ENCODE peak calls at places on chromosome 22, in nine cellular contexts. R is sigmoid colon, E is stomach, W is breast epithelium, O is HCT116, K is K562, G is transverse colon, H is spleen, P is prostate gland. D is an unnamed sample.

GRCh38 chr22:30038219-30038618 is 42.0 kb upstream of the HORMAD2 start:
- DNase-seq in K (no peak), G (no peak), H (no peak), O (no peak), R (no peak), E (peak), W (no peak), P (no peak), D (no peak)

GRCh38 chr22:41919357-41920224 is 4.7 kb upstream of the SHISA8 start:
- DNase-seq in H (peak), G (peak), R (no peak), E (peak), P (peak), O (no peak), W (no peak), K (peak), D (peak)

GRCh38 chr22:50683086-50683993 is 10.7 kb downstream of the SHANK3 start:
- DNase-seq in R (no peak), W (no peak), E (peak), P (no peak), K (no peak), O (no peak), H (no peak), G (no peak), D (peak)

GRCh38 chr22:20584029-20584871 is 76.8 kb downstream of the MED15 start:
- DNase-seq in E (no peak), H (peak), P (no peak), K (no peak), W (no peak), G (no peak), R (no peak), O (no peak), D (no peak)

GRCh38 chr22:29665486-29665885 is 54.3 kb upstream of the CABP7 start:
- DNase-seq in K (no peak), H (no peak), W (no peak), G (no peak), P (no peak), R (no peak), O (no peak), E (no peak), D (no peak)

GRCh38 chr22:30680998-30681770 is 13.5 kb upstream of the OSBP2 start:
- DNase-seq in P (no peak), R (peak), E (no peak), O (no peak), K (no peak), W (no peak), G (no peak), H (no peak), D (no peak)

GRCh38 chr22:26669060-26669481 is 11.7 kb downstream of the MIAT start:
- DNase-seq in W (no peak), K (no peak), E (no peak), P (no peak), G (peak), H (peak), R (no peak), O (peak), D (no peak)

GRCh38 chr22:30424471-30425326 is 869 bp upstream of the MTFP1 start:
- DNase-seq in K (no peak), P (no peak), G (peak), O (no peak), W (no peak), H (no peak), R (no peak), E (no peak), D (no peak)

GRCh38 chr22:44722611-44723010 is 20.6 kb downstream of the PRR5 start:
- DNase-seq in K (no peak), W (no peak), H (no peak), O (no peak), G (no peak), R (no peak), E (no peak), P (no peak), D (no peak)

GRCh38 chr22:42270178-42270511 is 308 bp downstream of the TCF20 start:
- DNase-seq in O (peak), P (no peak), W (no peak), E (no peak), R (no peak), G (no peak), H (no peak), K (peak), D (no peak)

GRCh38 chr22:43310798-43311197 is 32.4 kb downstream of the SCUBE1 start:
- DNase-seq in W (no peak), R (no peak), P (no peak), O (no peak), K (no peak), G (no peak), H (peak), E (no peak), D (no peak)

GRCh38 chr22:33409134-33409533 is 351.0 kb upstream of the SYN3 start:
- DNase-seq in H (no peak), W (no peak), K (no peak), G (no peak), E (no peak), P (no peak), R (no peak), O (no peak), D (no peak)

GRCh38 chr22:21734540-21735197 is 925 bp downstream of the YPEL1 start:
- DNase-seq in G (no peak), O (no peak), P (no peak), R (no peak), W (no peak), E (no peak), K (no peak), H (no peak), D (no peak)

GRCh38 chr22:19577422-19577966 is 53.3 kb upstream of the CLDN5 start:
- DNase-seq in G (no peak), P (no peak), H (no peak), K (peak), R (peak), W (no peak), E (no peak), O (no peak), D (no peak)

GRCh38 chr22:47687364-47687655 is 924.9 kb downstream of the TBC1D22A start:
- DNase-seq in W (no peak), G (no peak), P (no peak), R (no peak), K (no peak), H (no peak), O (no peak), E (no peak), D (no peak)

DNA sequence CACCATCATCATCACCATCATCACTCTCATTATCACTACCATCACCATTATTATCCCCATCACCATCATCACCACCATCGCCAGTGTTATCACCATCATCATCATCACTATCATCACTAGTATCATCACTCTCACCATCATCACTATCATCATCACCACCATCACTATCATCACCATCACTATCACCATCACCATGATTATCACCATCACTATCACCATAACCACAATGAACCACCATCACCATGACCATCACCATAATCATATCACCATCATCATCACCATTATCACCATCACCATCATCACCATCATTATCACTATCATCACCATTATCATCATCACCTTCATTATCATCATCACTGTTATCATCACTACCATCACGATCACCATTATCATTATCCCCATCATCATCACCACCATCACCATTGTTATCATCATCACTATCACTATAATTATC is 326.7 kb downstream of the BRD1 start:
- DNase-seq in O (no peak), K (no peak), E (no peak), R (no peak), P (no peak), G (no peak), H (no peak), W (no peak), D (no peak)
- TF ChIP-seq POLR2A in O (no peak), K (no peak), E (no peak), R (no peak), P (no peak), G (no peak), H (no peak), W (no peak), D (no peak)

GRCh38 chr22:35870517-35871275 is 153.0 kb downstream of the APOL5 start:
- DNase-seq in G (no peak), H (no peak), R (no peak), K (no peak), P (no peak), W (no peak), E (no peak), O (no peak), D (no peak)
- TF ChIP-seq POLR2AphosphoS5 in G (no peak), H (no peak), R (no peak), K (no peak), P (no peak), W (no peak), E (no peak), O (no peak), D (no peak)

DNA sequence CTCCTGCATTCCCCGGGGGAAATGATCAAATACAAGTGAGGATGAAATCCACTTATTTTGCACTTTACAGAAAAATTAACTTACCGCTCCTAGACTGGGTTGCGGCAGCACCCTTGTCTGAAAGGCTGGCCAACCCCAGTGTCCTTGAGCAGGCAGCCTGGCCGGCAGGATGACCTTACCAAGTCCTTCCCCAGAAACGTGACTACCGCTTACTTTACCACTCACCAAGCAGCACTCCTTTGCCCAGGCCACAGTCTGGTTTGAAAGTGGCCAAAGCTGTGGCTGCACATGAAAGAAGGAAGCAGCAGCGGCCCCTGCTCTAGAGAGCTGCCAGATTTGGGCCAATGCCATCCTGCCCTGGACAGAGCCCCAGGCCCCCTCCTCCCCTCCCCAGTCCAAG is 20.3 kb downstream of the MYH9 start:
- DNase-seq in O (no peak), G (no peak), R (no peak), W (no peak), E (no peak), P (no peak), K (no peak), H (no peak), D (no peak)
- TF ChIP-seq POLR2A in O (no peak), G (no peak), R (no peak), W (no peak), E (no peak), P (no peak), K (no peak), H (no peak), D (no peak)

DNA sequence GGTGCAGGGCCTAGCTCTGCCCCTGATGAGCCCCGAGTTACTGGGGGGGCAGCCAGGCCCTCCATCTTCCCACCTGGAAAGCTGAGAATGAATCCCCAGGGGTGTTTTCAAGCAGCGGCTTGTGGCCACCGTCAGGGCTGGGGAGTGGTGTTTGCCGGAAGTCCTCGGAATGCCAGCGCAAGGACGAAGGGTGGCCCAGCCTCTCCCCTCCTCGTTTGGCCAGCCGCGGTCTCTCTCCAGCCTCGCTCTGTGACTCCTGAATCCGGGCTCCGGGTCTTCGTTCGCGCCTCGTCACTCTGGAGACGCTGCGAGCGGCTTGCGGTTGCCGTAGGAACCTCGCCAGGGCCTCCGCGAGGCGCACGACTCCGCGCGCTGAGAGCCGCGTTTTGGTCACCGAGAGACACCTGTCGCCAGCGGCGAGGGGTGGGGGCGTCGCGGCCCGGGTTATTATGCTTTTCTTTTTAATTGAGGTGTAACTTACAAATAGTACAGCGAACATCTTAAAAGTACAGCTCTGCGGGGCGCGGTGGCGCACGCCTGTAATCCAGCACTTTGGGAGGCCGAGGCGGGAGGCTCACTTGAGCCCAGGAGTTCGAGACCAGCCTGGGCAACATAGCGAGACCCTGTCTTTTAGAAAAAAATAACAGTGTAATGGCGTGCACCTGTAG is 6.3 kb upstream of the KDELR3 start:
- DNase-seq in G (peak), P (peak), H (peak), W (peak), K (peak), E (peak), O (peak), R (peak), D (no peak)
- TF ChIP-seq POLR2AphosphoS5 in G (no peak), P (peak), H (peak), W (no peak), K (no peak), E (no peak), O (peak), R (no peak), D (no peak)

DNA sequence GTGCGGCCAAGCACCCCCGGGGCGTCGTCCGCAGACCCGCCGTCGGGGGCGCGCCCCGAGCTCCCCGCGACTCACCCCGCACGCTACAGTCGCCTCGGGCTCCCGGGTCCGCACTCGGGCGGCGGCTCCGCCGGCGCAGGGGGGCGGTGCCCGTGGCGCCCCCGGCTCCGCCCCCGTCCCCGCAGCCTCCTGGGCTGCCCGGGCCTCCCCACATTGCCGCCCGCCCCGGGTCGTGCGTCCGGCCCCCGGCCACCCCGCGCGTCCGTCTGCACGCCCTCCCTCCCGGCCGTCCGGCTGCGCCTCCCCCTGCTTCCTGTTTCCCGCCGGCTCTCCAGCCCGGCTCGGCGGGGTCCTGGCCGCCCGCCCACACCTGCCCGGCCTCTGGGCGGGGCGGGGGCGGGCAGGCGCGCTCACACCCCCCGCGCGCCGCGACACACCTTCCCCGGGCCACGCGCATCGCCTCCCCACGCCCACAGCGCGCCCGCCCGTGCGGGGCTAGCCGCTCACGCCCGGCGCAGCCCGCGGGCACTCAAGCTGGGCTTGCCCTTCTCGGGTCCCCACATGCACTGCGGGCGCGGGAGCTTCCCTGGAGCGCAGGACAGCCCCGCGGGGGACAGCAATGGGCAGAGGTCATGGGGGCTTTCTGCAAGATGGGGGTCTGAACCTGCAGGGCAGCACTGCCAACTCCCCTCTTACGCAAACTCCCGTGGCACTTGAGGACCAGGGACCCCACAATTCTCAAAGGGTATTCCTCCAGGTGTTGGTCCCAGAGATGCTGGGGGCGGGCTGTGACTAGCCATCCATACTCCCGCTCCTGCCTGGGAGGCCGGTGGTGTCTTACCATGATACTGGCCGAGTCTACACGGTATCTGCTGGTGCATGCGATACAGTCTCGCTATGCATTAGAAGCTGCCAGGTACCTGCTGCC is at the start of gene CARD10:
- DNase-seq in R (no peak), H (no peak), O (no peak), E (peak), W (no peak), G (peak), K (peak), P (no peak), D (no peak)
- TF ChIP-seq POLR2A in R (no peak), H (no peak), O (no peak), E (no peak), W (no peak), G (no peak), K (no peak), P (peak), D (no peak)

GRCh38 chr22:23036684-23037428 is 33.5 kb upstream of the GNAZ start:
- DNase-seq in K (peak), H (no peak), R (no peak), E (no peak), P (no peak), G (no peak), W (no peak), O (no peak), D (no peak)

GRCh38 chr22:23035557-23036277 is 34.6 kb upstream of the GNAZ start:
- DNase-seq in O (no peak), R (no peak), E (no peak), P (no peak), K (peak), W (no peak), H (peak), G (no peak), D (no peak)

GRCh38 chr22:23038902-23039301 is 31.4 kb upstream of the GNAZ start:
- DNase-seq in W (no peak), R (no peak), P (no peak), H (no peak), O (no peak), K (no peak), G (no peak), E (no peak), D (no peak)

GRCh38 chr22:23038334-23038642 is 32.0 kb upstream of the GNAZ start:
- DNase-seq in E (no peak), P (no peak), H (no peak), R (no peak), O (no peak), G (no peak), K (no peak), W (no peak), D (no peak)

DNA sequence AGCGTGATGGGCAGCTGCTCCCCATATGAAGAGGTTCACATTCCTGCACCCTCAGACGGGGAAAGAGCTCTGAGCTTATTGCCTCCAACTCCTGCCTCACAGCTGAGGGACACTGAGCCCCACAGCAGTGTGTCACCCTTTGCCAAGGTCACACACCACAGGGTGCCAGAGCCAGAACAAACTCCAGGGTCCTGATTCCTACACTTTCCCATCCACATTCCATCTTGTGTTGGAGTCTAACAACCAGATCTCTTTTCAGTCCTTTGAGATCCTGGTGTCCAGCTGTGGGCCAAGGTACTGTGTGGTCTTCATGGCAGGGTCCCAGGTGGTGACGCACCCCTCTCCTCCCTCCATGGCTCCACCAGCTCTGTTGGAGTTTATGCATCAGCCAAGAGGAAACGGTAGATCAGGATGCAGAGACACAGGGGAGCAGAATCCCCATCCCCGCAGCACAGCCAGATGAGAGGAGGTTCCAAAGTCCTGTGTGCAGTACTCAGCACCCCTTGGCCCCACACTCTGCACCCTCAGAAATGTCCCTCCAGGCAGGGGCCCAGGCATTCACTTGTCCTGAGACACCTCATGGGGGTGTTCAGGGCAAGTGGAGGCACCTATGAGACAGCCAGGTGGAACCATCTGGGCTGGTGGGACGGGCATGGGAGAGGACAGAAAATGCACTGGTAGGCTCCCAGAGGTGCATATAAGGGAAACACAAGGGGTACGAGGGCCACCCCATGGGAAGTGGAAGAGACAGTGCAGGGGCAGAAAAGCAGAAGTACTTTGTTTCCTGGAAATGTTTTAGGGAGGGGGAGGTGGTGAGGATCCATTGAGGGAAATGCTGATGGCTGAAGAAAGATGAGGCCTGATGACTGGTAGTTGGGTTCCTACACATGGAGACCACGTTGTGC is 32.6 kb upstream of the GNAZ start:
- DNase-seq in H (no peak), E (no peak), R (no peak), K (peak), P (no peak), W (no peak), G (no peak), O (no peak), D (no peak)
- TF ChIP-seq POLR2AphosphoS5 in H (no peak), E (no peak), R (no peak), K (no peak), P (no peak), W (no peak), G (no peak), O (no peak), D (no peak)

GRCh38 chr22:45994516-45995404 is 17.8 kb upstream of the WNT7B start:
- DNase-seq in G (peak), R (peak), E (peak), W (peak), O (no peak), H (peak), P (peak), K (peak), D (peak)
- TF ChIP-seq POLR2A in G (no peak), R (no peak), E (no peak), W (no peak), O (no peak), H (no peak), P (no peak), K (no peak), D (no peak)